ENCODE peak calls at places on chromosome 4, in nine cellular contexts. V is GM12892, W is A549, M is GM12878, I is sigmoid colon, O is lower leg skin, R is IMR-90, D is esophagus squamous epithelium, A is Peyer's patch. F is an unnamed sample.

GRCh38 chr4:78662661-78663060 is 111.1 kb downstream of the ANXA3 start:
- DNase-seq in V (no peak), W (no peak), M (no peak), I (no peak), O (no peak), R (no peak), D (no peak), A (no peak), F (no peak)

GRCh38 chr4:185108185-185108584 is 34.9 kb upstream of the SLC25A4 start:
- DNase-seq in V (no peak), W (no peak), M (no peak), I (no peak), O (no peak), R (no peak), D (no peak), A (no peak), F (no peak)

GRCh38 chr4:123096038-123096437 is 173.6 kb upstream of the NUDT6 start:
- DNase-seq in V (no peak), W (no peak), M (no peak), I (no peak), O (no peak), R (no peak), D (no peak), A (no peak), F (no peak)

GRCh38 chr4:94641702-94642560 is 115.8 kb upstream of the BMPR1B start:
- DNase-seq in V (no peak), W (peak; percentile 47), M (no peak), I (no peak), O (no peak), R (peak; percentile 78), D (no peak), A (no peak), F (peak; percentile 3)

GRCh38 chr4:176409627-176410026 is 89.9 kb downstream of the SPCS3 start:
- DNase-seq in V (no peak), W (no peak), M (no peak), I (no peak), O (no peak), R (peak; percentile 32), D (no peak), A (no peak), F (no peak)

GRCh38 chr4:39480251-39480650 is 21.4 kb downstream of the LIAS start:
- DNase-seq in V (no peak), W (no peak), M (no peak), I (no peak), O (no peak), R (no peak), D (no peak), A (no peak), F (no peak)

GRCh38 chr4:138251904-138252303 is 9.8 kb upstream of the SLC7A11 start:
- DNase-seq in V (no peak), W (no peak), M (no peak), I (no peak), O (no peak), R (no peak), D (no peak), A (no peak), F (no peak)

GRCh38 chr4:10085386-10085785 is 31.2 kb downstream of the WDR1 start:
- DNase-seq in V (peak; percentile 8), W (no peak), M (no peak), I (peak; percentile 66), O (no peak), R (no peak), D (no peak), A (no peak), F (no peak)

GRCh38 chr4:56430203-56430602 is 5.2 kb downstream of the PPAT start:
- DNase-seq in V (no peak), W (no peak), M (no peak), I (no peak), O (no peak), R (no peak), D (no peak), A (no peak), F (no peak)

GRCh38 chr4:56434599-56435000 is 815 bp downstream of the PPAT start:
- DNase-seq in V (no peak), W (peak; percentile 41), M (no peak), I (no peak), O (no peak), R (peak; percentile 58), D (no peak), A (no peak), F (no peak)

GRCh38 chr4:56433280-56433679 is 2.1 kb downstream of the PPAT start:
- DNase-seq in V (no peak), W (no peak), M (no peak), I (no peak), O (no peak), R (no peak), D (no peak), A (no peak), F (no peak)

GRCh38 chr4:56435748-56436442 is at the start of gene PAICS:
- DNase-seq in V (peak; percentile 66), W (peak; percentile 68), M (peak; percentile 83), I (peak; percentile 95), O (peak; percentile 98), R (peak; percentile 92), D (peak; percentile 75), A (peak; percentile 95), F (peak; percentile 53)

DNA sequence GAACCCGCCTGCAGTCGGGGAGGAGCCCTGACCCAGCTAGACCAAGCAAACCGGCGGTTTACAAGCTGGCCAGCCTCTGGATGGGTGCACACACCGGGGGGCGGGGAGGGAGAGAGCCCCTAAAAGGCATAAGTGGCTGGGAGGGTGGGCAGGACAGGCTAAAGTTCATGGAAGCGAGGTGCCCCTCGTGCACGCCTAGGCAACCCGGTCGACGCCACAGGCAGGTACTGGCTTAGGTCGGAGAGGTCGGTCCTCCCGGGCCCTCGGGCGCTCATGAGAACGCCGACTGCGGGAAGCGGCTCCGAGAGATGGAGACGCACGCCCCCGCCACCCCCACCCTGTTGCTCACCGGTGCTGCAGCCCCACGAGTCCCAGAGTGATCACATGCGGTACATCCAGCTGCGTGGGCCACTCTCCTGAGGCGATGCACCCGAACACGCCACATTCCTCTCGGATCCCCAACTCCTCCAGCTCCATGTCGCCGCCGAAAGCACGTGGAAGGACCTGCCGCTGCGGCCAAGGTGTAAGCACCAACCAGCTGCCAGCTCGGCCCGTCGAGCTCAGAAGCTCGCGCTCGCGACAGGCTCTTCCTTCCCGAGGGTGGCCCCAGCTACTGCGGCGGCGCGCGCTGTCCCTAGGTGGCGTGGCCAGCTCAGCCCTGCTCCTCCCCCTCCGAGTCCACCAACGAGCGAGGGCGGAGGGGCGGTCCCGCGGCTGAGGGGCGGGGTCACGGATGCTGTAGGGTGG is at the start of gene PPAT:
- DNase-seq in V (peak; percentile 92), W (peak; percentile 79), M (peak; percentile 94), I (peak; percentile 99), O (peak; percentile 99), R (peak; percentile 95), D (peak; percentile 94), A (peak; percentile 99), F (peak; percentile 77)
- TF ChIP-seq POLR2A in V (peak; percentile 95), W (peak; percentile 87), M (peak; percentile 94), I (peak; percentile 28), O (no peak), R (no peak), D (no peak), A (no peak), F (peak; percentile 77)

GRCh38 chr4:38320833-38321232 is 343.2 kb upstream of the KLF3 start:
- DNase-seq in V (no peak), W (no peak), M (no peak), I (no peak), O (no peak), R (no peak), D (no peak), A (no peak), F (no peak)

GRCh38 chr4:38324861-38325451 is 339.0 kb upstream of the KLF3 start:
- DNase-seq in V (no peak), W (no peak), M (no peak), I (no peak), O (no peak), R (no peak), D (no peak), A (no peak), F (no peak)

GRCh38 chr4:38320349-38320707 is 343.7 kb upstream of the KLF3 start:
- DNase-seq in V (no peak), W (no peak), M (no peak), I (no peak), O (no peak), R (no peak), D (no peak), A (no peak), F (no peak)

GRCh38 chr4:38322709-38323108 is 341.3 kb upstream of the KLF3 start:
- DNase-seq in V (no peak), W (no peak), M (no peak), I (no peak), O (no peak), R (peak; percentile 87), D (no peak), A (no peak), F (peak; percentile 47)

GRCh38 chr4:38323141-38323634 is 340.8 kb upstream of the KLF3 start:
- DNase-seq in V (no peak), W (no peak), M (no peak), I (no peak), O (no peak), R (peak; percentile 43), D (no peak), A (no peak), F (no peak)
- TF ChIP-seq POLR2A in V (peak; percentile 80), W (no peak), M (peak; percentile 68), I (no peak), O (no peak), R (no peak), D (no peak), A (no peak), F (peak; percentile 19)

GRCh38 chr4:110198472-110199419 is at the start of gene ELOVL6:
- DNase-seq in V (peak; percentile 25), W (peak; percentile 35), M (peak; percentile 55), I (peak; percentile 79), O (peak; percentile 89), R (peak; percentile 72), D (no peak), A (peak; percentile 73), F (peak; percentile 47)

GRCh38 chr4:110196871-110197420 is 1.5 kb downstream of the ELOVL6 start:
- DNase-seq in V (peak; percentile 46), W (peak; percentile 31), M (no peak), I (peak; percentile 73), O (peak; percentile 92), R (peak; percentile 31), D (peak; percentile 2), A (peak; percentile 81), F (peak; percentile 12)

GRCh38 chr4:110196206-110196870 is 2.1 kb downstream of the ELOVL6 start:
- DNase-seq in V (peak; percentile 22), W (peak; percentile 6), M (no peak), I (peak; percentile 66), O (peak; percentile 89), R (peak; percentile 32), D (no peak), A (peak; percentile 72), F (peak; percentile 13)

GRCh38 chr4:110195561-110196205 is 2.7 kb downstream of the ELOVL6 start:
- DNase-seq in V (no peak), W (peak; percentile 7), M (no peak), I (no peak), O (no peak), R (peak; percentile 17), D (no peak), A (no peak), F (no peak)

GRCh38 chr4:110197421-110198398 is 705 bp downstream of the ELOVL6 start:
- DNase-seq in V (peak; percentile 29), W (peak; percentile 16), M (no peak), I (peak; percentile 70), O (no peak), R (peak; percentile 39), D (no peak), A (peak; percentile 71), F (peak; percentile 15)
- TF ChIP-seq POLR2A in V (peak; percentile 70), W (peak; percentile 20), M (peak; percentile 77), I (no peak), O (no peak), R (no peak), D (no peak), A (no peak), F (no peak)

DNA sequence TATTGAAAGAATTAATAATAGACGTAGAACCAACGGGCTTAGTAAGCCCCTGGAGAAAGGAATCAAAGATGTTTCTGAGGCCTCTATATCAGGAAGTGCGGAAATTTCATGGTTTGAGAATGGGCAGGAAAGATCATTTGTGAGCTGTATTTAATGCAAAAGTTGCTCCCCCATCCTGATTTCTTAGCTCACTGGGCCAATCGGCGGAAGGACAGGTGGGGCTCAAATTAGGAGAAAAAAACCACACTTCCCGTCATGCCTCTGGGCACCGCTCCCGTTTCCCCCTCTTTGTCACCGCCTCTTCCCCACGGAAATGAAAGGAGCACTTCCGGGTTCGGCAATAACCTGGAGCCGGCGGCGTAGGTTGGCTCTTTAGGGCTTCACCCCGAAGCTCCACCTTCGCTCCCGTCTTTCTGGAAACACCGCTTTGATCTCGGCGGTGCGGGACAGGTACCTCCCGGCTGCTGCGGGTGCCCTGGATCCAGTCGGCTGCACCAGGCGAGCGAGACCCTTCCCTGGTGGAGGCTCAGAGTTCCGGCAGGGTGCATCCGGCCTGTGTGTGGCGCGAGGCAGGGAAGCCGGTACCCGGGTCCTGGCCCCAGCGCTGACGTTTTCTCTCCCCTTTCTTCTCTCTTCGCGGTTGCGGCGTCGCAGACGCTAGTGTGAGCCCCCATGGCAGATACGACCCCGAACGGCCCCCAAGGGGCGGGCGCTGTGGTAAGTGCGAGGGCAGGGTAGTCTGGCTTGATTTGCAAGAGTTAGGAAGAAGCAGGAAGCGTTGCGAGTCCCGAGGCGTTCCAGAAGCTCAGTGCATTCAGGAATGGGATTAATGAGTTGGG is at the start of gene TMEM33:
- DNase-seq in V (peak; percentile 54), W (peak; percentile 68), M (peak; percentile 71), I (peak; percentile 94), O (peak; percentile 95), R (peak; percentile 79), D (peak; percentile 18), A (peak; percentile 86), F (peak; percentile 44)
- TF ChIP-seq POLR2A in V (peak; percentile 86), W (peak; percentile 70), M (peak; percentile 85), I (peak; percentile 80), O (no peak), R (peak; percentile 29), D (no peak), A (peak; percentile 73), F (peak; percentile 45)

F was measured in H54.